ENCODE peak calls at places on chromosomes 16 and 17, in eight cellular contexts. Z is A549, I is endothelial cell of umbilical vein, F is GM12878, L is K562, E is HepG2, O is HCT116, G is H1. J is an unnamed sample.

GRCh38 chr16:4515611-4516233 is 22.9 kb downstream of the CDIP1 start:
- DNase-seq in Z (no peak), I (peak), F (peak), L (no peak), E (no peak), O (no peak), G (no peak), J (peak)

GRCh38 chr17:33328129-33328528 is 35.0 kb upstream of the ASIC2 start:
- DNase-seq in Z (no peak), I (no peak), F (no peak), L (no peak), E (no peak), O (no peak), G (peak), J (peak)

GRCh38 chr17:55549140-55549539 is 37.9 kb upstream of the SMIM36 start:
- DNase-seq in Z (no peak), I (no peak), F (no peak), L (peak), E (peak), O (peak), G (no peak), J (peak)

GRCh38 chr17:31052187-31052889 is 42.4 kb upstream of the NF1 start:
- DNase-seq in Z (no peak), I (no peak), F (no peak), L (peak), E (peak), O (peak), G (no peak), J (peak)

GRCh38 chr17:16927641-16928321 is 44.1 kb downstream of the TNFRSF13B start:
- DNase-seq in Z (no peak), I (no peak), F (no peak), L (no peak), E (no peak), O (no peak), G (no peak), J (no peak)

GRCh38 chr17:15883617-15884111 is 61.3 kb upstream of the ADORA2B start:
- DNase-seq in Z (no peak), I (no peak), F (no peak), L (peak), E (no peak), O (peak), G (no peak), J (peak)

GRCh38 chr17:79826210-79826680 is 13.0 kb downstream of the CBX4 start:
- DNase-seq in Z (no peak), I (no peak), F (no peak), L (peak), E (no peak), O (no peak), G (no peak), J (peak)

GRCh38 chr16:77353587-77354263 is 81.1 kb downstream of the ADAMTS18 start:
- DNase-seq in Z (no peak), I (no peak), F (no peak), L (no peak), E (no peak), O (no peak), G (no peak), J (no peak)

GRCh38 chr17:57088298-57088697 is 3.3 kb downstream of the AKAP1 start:
- DNase-seq in Z (no peak), I (no peak), F (no peak), L (no peak), E (no peak), O (no peak), G (no peak), J (no peak)

GRCh38 chr17:237406-237955 is 56.0 kb upstream of the DOC2B start:
- DNase-seq in Z (no peak), I (no peak), F (no peak), L (no peak), E (no peak), O (no peak), G (no peak), J (no peak)

DNA sequence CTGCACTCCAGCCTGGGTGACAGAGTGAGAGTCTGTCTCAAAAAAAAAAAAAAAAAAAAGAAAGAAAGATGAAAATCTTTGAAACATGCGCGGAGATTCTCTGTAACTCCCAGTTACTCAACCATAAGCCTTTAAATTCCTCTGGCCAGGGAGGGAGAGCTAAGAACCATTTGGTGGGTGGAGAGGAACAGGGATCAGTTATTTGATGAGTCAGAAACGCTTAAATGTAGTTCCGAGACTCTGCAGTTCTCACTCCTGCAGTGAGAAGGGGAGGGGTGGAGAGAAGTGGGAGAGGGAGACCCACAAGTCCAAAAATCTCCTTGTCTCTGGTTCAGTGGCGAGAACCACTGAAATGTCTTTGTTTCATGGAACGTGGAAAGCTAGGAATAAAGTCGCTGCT is 266.7 kb downstream of the SOX9 start:
- DNase-seq in Z (no peak), I (no peak), F (no peak), L (no peak), E (peak), O (peak), G (no peak), J (peak)
- TF ChIP-seq MAX in Z (no peak), I (no peak), F (no peak), L (no peak), E (no peak), O (no peak), G (no peak), J (no peak)

DNA sequence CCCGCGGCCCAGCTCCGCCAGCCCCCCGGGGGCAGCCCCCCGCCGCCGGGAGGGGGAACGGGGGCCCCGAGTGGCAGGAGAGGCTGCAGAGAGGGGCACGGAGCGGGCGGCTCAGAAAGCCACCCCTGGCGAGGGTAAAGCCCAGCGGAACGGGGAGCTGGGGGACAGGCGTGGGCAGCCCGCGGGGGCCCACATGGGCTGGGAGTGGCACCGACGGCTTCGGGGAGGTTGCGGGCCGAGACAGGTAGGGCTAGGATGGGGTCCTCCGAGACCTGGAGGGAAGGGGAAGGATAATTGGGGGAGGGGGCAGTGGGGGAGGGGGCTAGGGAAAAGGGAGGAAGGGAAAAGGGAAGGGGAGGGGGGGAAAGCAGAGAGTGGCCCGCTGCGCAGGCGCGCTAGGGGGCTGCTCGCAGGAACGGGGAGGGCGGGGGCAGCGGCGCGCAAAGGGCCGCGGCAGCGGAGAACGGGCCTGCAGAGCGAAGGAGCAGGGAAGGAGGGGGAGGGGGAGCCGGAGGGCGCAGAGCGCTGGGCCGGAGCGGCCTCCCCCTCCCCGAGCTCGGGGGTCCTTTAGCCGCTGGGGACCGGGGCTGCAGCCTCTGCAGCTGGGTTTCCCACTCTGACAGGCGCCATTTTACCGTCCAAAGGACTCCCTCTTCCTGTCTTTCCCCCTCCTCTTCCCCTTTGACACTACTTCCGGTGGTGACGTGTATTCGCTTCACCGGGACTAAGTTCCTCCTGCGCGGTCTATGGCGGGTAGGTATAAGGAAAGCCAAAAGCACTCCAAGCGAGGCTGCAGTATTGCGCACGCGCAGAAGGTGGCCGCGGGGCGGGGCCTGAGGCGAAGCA is at the start of gene CTDNEP1:
- DNase-seq in Z (peak), I (no peak), F (peak), L (peak), E (peak), O (peak), G (peak), J (peak)
- TF ChIP-seq POLR2A in Z (peak), I (peak), F (peak), L (no peak), E (peak), O (peak), G (peak), J (no peak)

GRCh38 chr17:38897176-38897575 is 27.3 kb downstream of the LASP1 start:
- DNase-seq in Z (no peak), I (no peak), F (no peak), L (no peak), E (no peak), O (no peak), G (no peak), J (no peak)
- TF ChIP-seq MAX in Z (no peak), I (no peak), F (no peak), L (no peak), E (no peak), O (no peak), G (no peak), J (no peak)

GRCh38 chr17:77288115-77288619 is 147.4 kb downstream of the SEC14L1 start:
- DNase-seq in Z (no peak), I (no peak), F (no peak), L (no peak), E (no peak), O (no peak), G (no peak), J (no peak)

GRCh38 chr17:77285594-77286390 is 145.0 kb downstream of the SEC14L1 start:
- DNase-seq in Z (peak), I (no peak), F (no peak), L (no peak), E (peak), O (no peak), G (no peak), J (peak)

GRCh38 chr17:77286641-77287431 is 146.1 kb downstream of the SEC14L1 start:
- DNase-seq in Z (peak), I (no peak), F (no peak), L (peak), E (peak), O (peak), G (no peak), J (no peak)

GRCh38 chr17:77286391-77286640 is 145.5 kb downstream of the SEC14L1 start:
- DNase-seq in Z (no peak), I (no peak), F (no peak), L (no peak), E (no peak), O (no peak), G (no peak), J (no peak)

DNA sequence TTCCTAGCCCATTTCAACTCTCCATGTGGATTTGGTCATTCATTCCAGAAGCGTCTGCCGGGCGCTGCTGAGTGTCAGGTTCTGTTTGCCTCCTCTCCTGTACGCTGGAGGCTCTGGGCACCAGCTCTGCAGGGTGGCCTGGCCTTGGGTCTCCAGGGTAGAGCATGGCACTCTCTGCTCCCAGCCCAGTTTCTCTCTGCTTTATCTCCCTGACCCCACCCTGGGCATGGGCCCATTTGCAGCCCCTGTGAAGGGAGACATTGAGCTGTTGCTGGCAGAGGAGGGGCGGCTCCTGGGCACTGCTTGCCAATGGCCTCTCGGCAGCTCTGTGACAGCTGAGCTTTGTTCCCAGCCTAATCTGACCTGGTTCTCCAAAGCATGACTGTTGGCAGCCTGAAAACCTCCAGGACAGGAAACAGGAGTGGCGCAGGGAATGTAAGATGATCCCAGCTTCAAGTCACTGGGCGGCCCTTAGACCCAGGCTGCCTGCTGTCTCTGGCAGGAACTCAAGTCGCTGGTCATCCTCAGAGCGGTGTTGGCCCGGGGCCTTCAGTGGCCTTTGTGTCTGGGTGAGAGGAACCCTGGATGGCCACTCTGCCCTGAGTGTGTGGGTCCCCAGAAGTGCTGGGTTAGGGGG is 146.8 kb downstream of the SEC14L1 start:
- DNase-seq in Z (peak), I (peak), F (no peak), L (no peak), E (peak), O (peak), G (no peak), J (no peak)
- TF ChIP-seq POLR2A in Z (no peak), I (no peak), F (no peak), L (no peak), E (no peak), O (no peak), G (no peak), J (no peak)

GRCh38 chr16:56747486-56748045 is 17.6 kb downstream of the NUP93 start:
- DNase-seq in Z (no peak), I (no peak), F (no peak), L (no peak), E (no peak), O (no peak), G (no peak), J (no peak)
- TF ChIP-seq MAX in Z (no peak), I (no peak), F (no peak), L (no peak), E (no peak), O (no peak), G (no peak), J (no peak)

GRCh38 chr16:12050361-12050760 is 73.8 kb downstream of the SNX29 start:
- DNase-seq in Z (no peak), I (no peak), F (no peak), L (no peak), E (no peak), O (no peak), G (no peak), J (no peak)
- TF ChIP-seq POLR2A in Z (no peak), I (no peak), F (no peak), L (no peak), E (no peak), O (no peak), G (no peak), J (no peak)

GRCh38 chr16:12064291-12064690 is 87.8 kb downstream of the SNX29 start:
- DNase-seq in Z (no peak), I (no peak), F (no peak), L (no peak), E (no peak), O (no peak), G (no peak), J (no peak)

GRCh38 chr16:12061336-12062055 is 85.0 kb downstream of the SNX29 start:
- DNase-seq in Z (no peak), I (no peak), F (no peak), L (no peak), E (no peak), O (no peak), G (no peak), J (peak)

GRCh38 chr16:12062343-12063003 is 85.9 kb downstream of the SNX29 start:
- DNase-seq in Z (no peak), I (peak), F (no peak), L (no peak), E (no peak), O (peak), G (no peak), J (peak)

GRCh38 chr16:12063435-12063834 is 86.9 kb downstream of the SNX29 start:
- DNase-seq in Z (no peak), I (no peak), F (no peak), L (no peak), E (no peak), O (no peak), G (no peak), J (no peak)

DNA sequence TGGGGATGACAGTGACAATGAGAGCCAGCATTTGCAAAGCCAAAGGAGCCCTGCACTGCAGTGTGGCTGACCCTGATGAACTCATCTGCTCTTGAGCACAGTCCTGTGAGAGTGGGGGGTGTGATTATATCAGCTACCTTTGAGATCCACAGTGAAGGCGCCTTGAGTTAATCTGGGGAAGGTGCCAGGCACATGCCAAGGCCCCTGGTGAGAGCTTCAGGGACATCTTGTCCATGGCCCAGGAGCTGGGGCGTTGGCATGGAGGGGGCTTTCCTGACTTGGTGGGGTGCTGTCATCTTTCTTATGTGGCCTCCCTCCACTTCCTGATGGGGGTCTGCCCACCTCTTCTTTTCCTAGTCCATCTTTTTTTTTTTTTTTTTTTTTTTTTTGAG is 86.5 kb downstream of the SNX29 start:
- DNase-seq in Z (no peak), I (no peak), F (no peak), L (no peak), E (no peak), O (no peak), G (no peak), J (no peak)
- TF ChIP-seq MAX in Z (no peak), I (no peak), F (no peak), L (no peak), E (no peak), O (no peak), G (no peak), J (no peak)

J was measured in NB4.